ENCODE peak calls at places on chromosome 15, in seven cellular contexts. I is CD4-positive, alpha-beta T cell; X is ovary; K is GM10248; L is Panc1; O is hepatocyte; Y is IMR-90. H is an unnamed sample.
A peak's percentile ranks its signal among the peaks of the same experiment; 100 is the strongest.

GRCh38 chr15:76185716-76186115 is 125.6 kb downstream of the ETFA start:
- DNase-seq in I (no peak), L (peak; percentile 38), Y (peak; percentile 75), O (peak; percentile 54), K (peak; percentile 60), X (no peak), H (peak; percentile 71)

GRCh38 chr15:25437751-25438600 is 848 bp downstream of the UBE3A start:
- DNase-seq in L (no peak), K (peak; percentile 66), Y (peak; percentile 40), I (peak; percentile 55), X (peak; percentile 46), O (peak; percentile 88), H (peak; percentile 74)

GRCh38 chr15:80489030-80489594 is 84.9 kb downstream of the ARNT2 start:
- DNase-seq in L (no peak), I (no peak), K (no peak), X (no peak), O (no peak), Y (peak; percentile 93), H (no peak)

GRCh38 chr15:38531509-38531908 is 33.1 kb downstream of the RASGRP1 start:
- DNase-seq in Y (peak; percentile 47), X (no peak), K (no peak), I (no peak), O (no peak), L (no peak), H (no peak)

GRCh38 chr15:96838088-96838487 is 507.6 kb downstream of the NR2F2 start:
- DNase-seq in L (no peak), K (no peak), Y (no peak), I (no peak), X (no peak), O (no peak), H (no peak)

GRCh38 chr15:64193971-64194370 is 31.1 kb upstream of the PPIB start:
- DNase-seq in I (no peak), O (peak; percentile 16), Y (no peak), K (no peak), L (no peak), X (no peak), H (no peak)

GRCh38 chr15:73697033-73697467 is 12.9 kb downstream of the CD276 start:
- DNase-seq in Y (peak; percentile 95), L (no peak), K (peak; percentile 78), O (peak; percentile 87), I (peak; percentile 70), X (peak; percentile 87), H (peak; percentile 84)

GRCh38 chr15:58125333-58125732 is 12.8 kb upstream of the AQP9 start:
- DNase-seq in I (no peak), Y (no peak), X (no peak), L (no peak), K (no peak), O (no peak), H (no peak)

GRCh38 chr15:74620636-74621545 is 5.3 kb downstream of the CLK3 start:
- DNase-seq in X (no peak), O (peak; percentile 71), Y (peak; percentile 64), I (peak; percentile 68), L (peak; percentile 64), K (peak; percentile 85), H (peak; percentile 87)

GRCh38 chr15:79133309-79133708 is 42.7 kb upstream of the RASGRF1 start:
- DNase-seq in I (no peak), Y (no peak), O (no peak), X (no peak), K (no peak), L (no peak), H (no peak)

GRCh38 chr15:62848631-62849050 is 193.9 kb upstream of the TPM1 start:
- DNase-seq in O (no peak), Y (peak; percentile 48), X (no peak), L (no peak), I (no peak), K (no peak), H (no peak)
- TF ChIP-seq CTCF in O (peak; percentile 16), Y (peak; percentile 29), X (no peak), L (no peak), I (no peak), K (no peak), H (no peak)

GRCh38 chr15:44298878-44299277 is 10.4 kb downstream of the GOLM2 start:
- DNase-seq in X (no peak), Y (no peak), I (no peak), K (no peak), O (no peak), L (no peak), H (no peak)
- TF ChIP-seq CTCF in X (no peak), Y (peak; percentile 20), I (no peak), K (peak; percentile 6), O (no peak), L (peak; percentile 78), H (no peak)

GRCh38 chr15:23548071-23548470 is 17.4 kb upstream of the MKRN3 start:
- DNase-seq in I (no peak), L (no peak), K (no peak), X (no peak), O (no peak), Y (no peak), H (no peak)
- TF ChIP-seq CTCF in I (no peak), L (no peak), K (no peak), X (no peak), O (no peak), Y (no peak), H (no peak)

GRCh38 chr15:51386029-51386428 is 44.6 kb downstream of the GLDN start:
- DNase-seq in O (no peak), K (no peak), X (no peak), I (no peak), L (no peak), Y (no peak), H (peak; percentile 26)

GRCh38 chr15:51377038-51377761 is 35.7 kb downstream of the GLDN start:
- DNase-seq in Y (peak; percentile 93), O (no peak), X (no peak), I (no peak), K (no peak), L (no peak), H (no peak)

GRCh38 chr15:51379390-51379789 is 37.9 kb downstream of the GLDN start:
- DNase-seq in Y (no peak), I (no peak), X (no peak), O (no peak), L (no peak), K (no peak), H (no peak)

GRCh38 chr15:51382787-51383186 is 41.3 kb downstream of the GLDN start:
- DNase-seq in X (no peak), Y (peak; percentile 53), O (peak; percentile 74), I (no peak), K (peak; percentile 55), L (no peak), H (peak; percentile 58)

DNA sequence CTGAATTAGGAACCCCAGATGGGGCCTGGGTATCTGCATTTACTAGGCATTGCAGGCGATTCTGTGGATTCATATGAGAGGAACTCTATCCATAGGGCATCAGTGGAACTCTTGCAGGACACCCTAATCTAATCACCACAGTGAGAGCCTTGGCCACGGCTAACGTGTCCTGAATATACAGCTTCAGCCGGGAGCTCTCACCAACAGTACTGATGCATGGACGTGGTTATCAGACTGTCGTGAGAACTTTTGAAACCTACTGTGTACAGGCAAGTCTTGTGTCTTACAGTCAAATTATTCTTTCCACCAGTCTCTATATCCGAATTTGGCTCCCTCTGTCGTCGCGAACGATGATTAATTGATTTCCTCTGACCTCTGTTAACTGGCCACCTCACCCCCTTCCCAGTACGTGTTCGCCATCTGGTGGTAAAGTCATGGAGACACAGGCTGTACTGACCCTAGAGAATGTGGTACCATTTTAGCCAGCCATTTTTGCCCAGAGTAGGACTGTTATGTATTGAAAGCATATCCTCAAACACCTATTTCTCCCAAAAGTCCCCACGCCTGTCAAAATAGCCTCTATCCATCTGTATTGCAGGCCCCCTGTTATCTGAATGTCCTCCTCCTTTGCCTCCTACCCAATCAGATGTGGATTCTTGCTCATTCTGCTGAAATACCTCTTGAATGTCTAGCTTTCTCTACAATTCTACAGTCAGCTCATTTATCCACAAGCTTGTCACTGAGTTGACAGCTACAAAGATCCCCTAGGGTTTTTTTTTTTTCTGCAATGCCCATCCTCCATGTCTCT is 39.7 kb downstream of the GLDN start:
- DNase-seq in L (peak; percentile 71), X (peak; percentile 39), I (no peak), Y (peak; percentile 64), K (peak; percentile 77), O (peak; percentile 87), H (peak; percentile 80)
- TF ChIP-seq CTCF in L (peak; percentile 91), X (peak; percentile 73), I (no peak), Y (peak; percentile 97), K (peak; percentile 89), O (peak; percentile 95), H (peak; percentile 77)

GRCh38 chr15:98850991-98851776 is 156.4 kb downstream of the PGPEP1L start:
- DNase-seq in O (peak; percentile 80), I (peak; percentile 70), X (peak; percentile 78), L (no peak), K (peak; percentile 45), Y (peak; percentile 70), H (peak; percentile 56)

GRCh38 chr15:98854496-98854895 is 153.1 kb downstream of the PGPEP1L start:
- DNase-seq in K (no peak), Y (no peak), O (no peak), L (no peak), X (no peak), I (no peak), H (no peak)

GRCh38 chr15:98855067-98855814 is 152.4 kb downstream of the PGPEP1L start:
- DNase-seq in L (no peak), Y (no peak), X (no peak), K (no peak), I (no peak), O (no peak), H (no peak)

GRCh38 chr15:98853593-98854420 is 153.8 kb downstream of the PGPEP1L start:
- DNase-seq in K (no peak), L (no peak), O (peak; percentile 22), X (no peak), Y (no peak), I (no peak), H (no peak)

DNA sequence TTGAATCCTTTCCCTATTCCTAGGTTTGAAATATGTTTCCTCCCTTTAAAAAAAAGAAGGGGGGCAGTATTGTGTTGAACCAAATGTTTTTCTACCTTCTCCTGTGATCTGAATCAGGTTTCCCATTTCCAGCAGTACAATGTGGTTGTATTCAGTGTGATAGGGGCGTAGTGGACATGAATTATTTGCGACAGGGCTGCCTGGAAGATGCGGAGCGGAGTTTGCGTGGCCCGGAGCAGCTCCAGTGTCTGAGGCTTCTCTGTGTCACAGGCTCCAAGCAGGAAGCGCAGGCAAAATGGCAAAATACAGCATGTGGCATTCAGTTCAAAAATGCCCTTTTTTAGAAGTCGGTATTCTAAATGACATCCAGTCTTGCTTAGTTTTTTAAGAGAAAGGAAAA is 154.4 kb downstream of the PGPEP1L start:
- DNase-seq in L (no peak), Y (peak; percentile 93), K (peak; percentile 52), I (peak; percentile 65), O (peak; percentile 84), X (peak; percentile 90), H (peak; percentile 64)
- TF ChIP-seq CTCF in L (no peak), Y (peak; percentile 6), K (no peak), I (no peak), O (no peak), X (peak; percentile 26), H (no peak)

DNA sequence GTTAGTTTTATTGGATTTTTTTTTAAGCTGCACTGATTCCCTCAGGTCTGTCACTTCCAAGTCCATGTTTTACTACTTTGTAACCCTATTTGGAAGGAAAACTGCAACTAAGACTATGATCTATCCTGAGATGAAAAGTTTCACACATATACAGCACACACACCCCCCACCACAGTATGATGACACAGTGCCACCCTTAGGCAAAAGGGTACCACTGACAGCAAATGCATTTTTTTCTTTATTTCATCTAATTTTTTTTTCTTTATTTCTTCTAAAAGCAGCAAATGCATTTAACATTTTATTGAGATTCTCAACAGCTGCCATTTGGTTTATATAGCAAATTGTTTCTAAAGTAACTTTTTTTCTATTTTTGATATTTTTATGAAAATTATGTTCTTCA is 21.2 kb downstream of the NGRN start:
- DNase-seq in I (no peak), L (no peak), Y (peak; percentile 25), K (peak; percentile 47), O (peak; percentile 40), X (no peak), H (peak; percentile 62)
- TF ChIP-seq CTCF in I (peak; percentile 89), L (no peak), Y (peak; percentile 48), K (peak; percentile 73), O (peak; percentile 57), X (no peak), H (peak; percentile 60)